ENCODE peak calls at places on chromosome 4, in nine cellular contexts. One of them, this sample, is unnamed.

GRCh38 chr4:16579866-16580265 is 318.6 kb downstream of the LDB2 start:
- DNase-seq in brain microvascular endothelial cell: no peak
- DNase-seq in spleen: no peak
- DNase-seq in psoas muscle: no peak
- DNase-seq in HCT116: no peak
- DNase-seq in A549: no peak
- DNase-seq in cardiac muscle cell: no peak
- DNase-seq in upper lobe of right lung: no peak
- DNase-seq in tibial nerve: no peak
- DNase-seq in this sample: no peak

GRCh38 chr4:87073570-87074470 is 139.0 kb downstream of the AFF1 start:
- DNase-seq in psoas muscle: no peak
- DNase-seq in tibial nerve: peak; percentile 39
- DNase-seq in spleen: peak; percentile 89
- DNase-seq in A549: no peak
- DNase-seq in brain microvascular endothelial cell: no peak
- DNase-seq in upper lobe of right lung: peak; percentile 65
- DNase-seq in HCT116: no peak
- DNase-seq in cardiac muscle cell: peak; percentile 37
- DNase-seq in this sample: peak; percentile 72

GRCh38 chr4:177220376-177220775 is 89.3 kb upstream of the NEIL3 start:
- DNase-seq in upper lobe of right lung: no peak
- DNase-seq in brain microvascular endothelial cell: peak; percentile 49
- DNase-seq in tibial nerve: no peak
- DNase-seq in cardiac muscle cell: peak; percentile 50
- DNase-seq in HCT116: no peak
- DNase-seq in spleen: no peak
- DNase-seq in psoas muscle: no peak
- DNase-seq in A549: no peak
- DNase-seq in this sample: no peak

GRCh38 chr4:1445716-1446445 is 39.6 kb upstream of the NKX1-1 start:
- DNase-seq in psoas muscle: no peak
- DNase-seq in tibial nerve: no peak
- DNase-seq in upper lobe of right lung: peak; percentile 59
- DNase-seq in brain microvascular endothelial cell: no peak
- DNase-seq in spleen: no peak
- DNase-seq in cardiac muscle cell: no peak
- DNase-seq in A549: no peak
- DNase-seq in HCT116: no peak
- DNase-seq in this sample: no peak

GRCh38 chr4:74267998-74268606 is 40.2 kb upstream of the EPGN start:
- DNase-seq in tibial nerve: no peak
- DNase-seq in upper lobe of right lung: no peak
- DNase-seq in spleen: no peak
- DNase-seq in psoas muscle: no peak
- DNase-seq in HCT116: peak; percentile 87
- DNase-seq in cardiac muscle cell: peak; percentile 76
- DNase-seq in brain microvascular endothelial cell: peak; percentile 51
- DNase-seq in A549: no peak
- DNase-seq in this sample: no peak

GRCh38 chr4:70110917-70111316 is 43.1 kb upstream of the PRR27 start:
- DNase-seq in A549: no peak
- DNase-seq in cardiac muscle cell: no peak
- DNase-seq in tibial nerve: no peak
- DNase-seq in upper lobe of right lung: no peak
- DNase-seq in HCT116: no peak
- DNase-seq in spleen: no peak
- DNase-seq in psoas muscle: no peak
- DNase-seq in brain microvascular endothelial cell: no peak
- DNase-seq in this sample: no peak

GRCh38 chr4:95465010-95465409 is 83.8 kb downstream of the UNC5C start:
- DNase-seq in psoas muscle: no peak
- DNase-seq in cardiac muscle cell: no peak
- DNase-seq in A549: peak; percentile 34
- DNase-seq in HCT116: no peak
- DNase-seq in brain microvascular endothelial cell: peak; percentile 40
- DNase-seq in upper lobe of right lung: no peak
- DNase-seq in spleen: no peak
- DNase-seq in tibial nerve: no peak
- DNase-seq in this sample: no peak

GRCh38 chr4:48799157-48799556 is 19.1 kb upstream of the FRYL start:
- DNase-seq in HCT116: no peak
- DNase-seq in brain microvascular endothelial cell: no peak
- DNase-seq in psoas muscle: no peak
- DNase-seq in spleen: no peak
- DNase-seq in upper lobe of right lung: no peak
- DNase-seq in tibial nerve: no peak
- DNase-seq in A549: no peak
- DNase-seq in cardiac muscle cell: no peak
- DNase-seq in this sample: no peak

GRCh38 chr4:21512351-21512750 is 436.2 kb downstream of the KCNIP4 start:
- DNase-seq in psoas muscle: no peak
- DNase-seq in HCT116: peak; percentile 4
- DNase-seq in cardiac muscle cell: peak; percentile 66
- DNase-seq in A549: peak; percentile 26
- DNase-seq in brain microvascular endothelial cell: peak; percentile 45
- DNase-seq in tibial nerve: no peak
- DNase-seq in upper lobe of right lung: no peak
- DNase-seq in spleen: no peak
- DNase-seq in this sample: peak; percentile 12

GRCh38 chr4:14294611-14295010 is 667.1 kb upstream of the BOD1L1 start:
- DNase-seq in HCT116: no peak
- DNase-seq in brain microvascular endothelial cell: no peak
- DNase-seq in cardiac muscle cell: no peak
- DNase-seq in upper lobe of right lung: no peak
- DNase-seq in A549: no peak
- DNase-seq in spleen: no peak
- DNase-seq in psoas muscle: no peak
- DNase-seq in tibial nerve: no peak
- DNase-seq in this sample: no peak

GRCh38 chr4:176653406-176654220 is 139.1 kb downstream of the VEGFC start:
- DNase-seq in upper lobe of right lung: no peak
- DNase-seq in spleen: no peak
- DNase-seq in brain microvascular endothelial cell: no peak
- DNase-seq in tibial nerve: no peak
- DNase-seq in A549: peak; percentile 20
- DNase-seq in cardiac muscle cell: no peak
- DNase-seq in psoas muscle: no peak
- DNase-seq in HCT116: no peak
- DNase-seq in this sample: no peak

GRCh38 chr4:167032876-167033275 is 201.4 kb downstream of the SPOCK3 start:
- DNase-seq in psoas muscle: no peak
- DNase-seq in tibial nerve: no peak
- DNase-seq in upper lobe of right lung: no peak
- DNase-seq in brain microvascular endothelial cell: no peak
- DNase-seq in spleen: no peak
- DNase-seq in cardiac muscle cell: peak; percentile 14
- DNase-seq in HCT116: no peak
- DNase-seq in A549: no peak
- DNase-seq in this sample: no peak

DNA sequence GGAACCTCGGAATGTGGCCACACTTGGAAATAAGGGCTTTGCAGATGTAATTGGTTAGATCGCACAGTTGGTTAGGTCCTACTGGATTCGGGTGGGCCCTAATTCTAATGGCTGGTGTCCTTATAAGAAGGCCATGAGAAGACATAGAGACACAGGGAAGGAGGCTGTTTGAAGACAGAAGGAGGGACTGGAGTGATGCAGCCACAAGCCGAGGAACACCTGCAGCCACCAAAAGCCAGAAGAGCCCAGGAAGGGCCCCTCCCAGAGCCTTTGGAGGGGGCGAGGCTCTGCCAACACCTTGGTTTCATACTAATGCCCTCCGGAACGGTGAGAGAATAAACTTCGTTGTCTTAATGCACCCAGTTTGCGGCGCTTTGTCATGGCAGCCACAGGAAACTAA is 47.0 kb downstream of the EVC start:
- DNase-seq in upper lobe of right lung: peak; percentile 20
- DNase-seq in A549: no peak
- DNase-seq in psoas muscle: no peak
- DNase-seq in HCT116: no peak
- DNase-seq in tibial nerve: no peak
- DNase-seq in cardiac muscle cell: no peak
- DNase-seq in spleen: no peak
- DNase-seq in brain microvascular endothelial cell: no peak
- DNase-seq in this sample: no peak
- H3K27ac ChIP-seq in upper lobe of right lung: no peak overlapping the region
- H3K27ac ChIP-seq in A549: peak overlapping the region; percentile 12
- H3K27ac ChIP-seq in psoas muscle: no peak overlapping the region
- H3K27ac ChIP-seq in HCT116: no peak overlapping the region
- H3K27ac ChIP-seq in tibial nerve: no peak overlapping the region
- H3K27ac ChIP-seq in cardiac muscle cell: no peak overlapping the region
- H3K27ac ChIP-seq in spleen: no peak overlapping the region
- H3K27ac ChIP-seq in brain microvascular endothelial cell: peak overlapping the region; percentile 88
- H3K27ac ChIP-seq in this sample: no peak overlapping the region

GRCh38 chr4:153247116-153247490 is 42.9 kb downstream of the TRIM2 start:
- DNase-seq in upper lobe of right lung: no peak
- DNase-seq in cardiac muscle cell: no peak
- DNase-seq in A549: no peak
- DNase-seq in spleen: no peak
- DNase-seq in psoas muscle: no peak
- DNase-seq in brain microvascular endothelial cell: no peak
- DNase-seq in HCT116: no peak
- DNase-seq in tibial nerve: no peak
- DNase-seq in this sample: no peak

GRCh38 chr4:153252122-153252521 is 47.9 kb downstream of the TRIM2 start:
- DNase-seq in A549: no peak
- DNase-seq in brain microvascular endothelial cell: no peak
- DNase-seq in upper lobe of right lung: no peak
- DNase-seq in cardiac muscle cell: no peak
- DNase-seq in psoas muscle: no peak
- DNase-seq in tibial nerve: no peak
- DNase-seq in spleen: no peak
- DNase-seq in HCT116: no peak
- DNase-seq in this sample: no peak

GRCh38 chr4:153248641-153249198 is 44.5 kb downstream of the TRIM2 start:
- DNase-seq in brain microvascular endothelial cell: no peak
- DNase-seq in A549: no peak
- DNase-seq in cardiac muscle cell: no peak
- DNase-seq in tibial nerve: no peak
- DNase-seq in psoas muscle: no peak
- DNase-seq in spleen: peak; percentile 80
- DNase-seq in upper lobe of right lung: no peak
- DNase-seq in HCT116: no peak
- DNase-seq in this sample: no peak

GRCh38 chr4:153246446-153247115 is 42.3 kb downstream of the TRIM2 start:
- DNase-seq in HCT116: no peak
- DNase-seq in upper lobe of right lung: no peak
- DNase-seq in spleen: no peak
- DNase-seq in cardiac muscle cell: no peak
- DNase-seq in brain microvascular endothelial cell: no peak
- DNase-seq in psoas muscle: no peak
- DNase-seq in A549: no peak
- DNase-seq in tibial nerve: no peak
- DNase-seq in this sample: no peak

GRCh38 chr4:153249199-153250154 is 45.2 kb downstream of the TRIM2 start:
- DNase-seq in A549: no peak
- DNase-seq in spleen: peak; percentile 94
- DNase-seq in cardiac muscle cell: peak; percentile 80
- DNase-seq in upper lobe of right lung: peak; percentile 89
- DNase-seq in psoas muscle: peak; percentile 74
- DNase-seq in brain microvascular endothelial cell: peak; percentile 47
- DNase-seq in tibial nerve: peak; percentile 23
- DNase-seq in HCT116: peak; percentile 29
- DNase-seq in this sample: peak; percentile 94
- TF ChIP-seq CTCF in A549: no peak
- TF ChIP-seq CTCF in spleen: no peak
- TF ChIP-seq CTCF in cardiac muscle cell: no peak
- TF ChIP-seq CTCF in upper lobe of right lung: no peak
- TF ChIP-seq CTCF in psoas muscle: no peak
- TF ChIP-seq CTCF in brain microvascular endothelial cell: peak; percentile 0
- TF ChIP-seq CTCF in tibial nerve: no peak
- TF ChIP-seq CTCF in HCT116: no peak
- TF ChIP-seq CTCF in this sample: no peak

DNA sequence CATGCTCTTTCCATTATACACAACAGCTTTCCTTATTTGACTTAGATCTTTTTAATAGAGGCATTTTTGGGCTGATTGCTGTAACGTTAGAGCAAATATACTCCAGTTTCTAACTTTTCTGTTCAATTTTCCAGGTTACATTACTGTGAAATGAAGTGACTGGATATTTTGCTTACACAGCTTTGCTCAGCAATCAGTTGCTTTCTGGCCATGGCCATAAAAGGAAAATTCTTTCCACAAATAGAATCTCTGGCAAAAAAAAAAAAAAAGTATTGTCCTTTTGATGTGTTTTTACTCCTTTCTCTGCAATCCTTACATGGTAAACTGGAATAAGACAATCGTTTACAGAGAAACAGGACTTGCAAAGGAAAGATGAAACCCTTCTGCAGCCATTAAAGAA is 146.3 kb downstream of the PCDH7 start:
- DNase-seq in cardiac muscle cell: peak; percentile 12
- DNase-seq in brain microvascular endothelial cell: no peak
- DNase-seq in psoas muscle: no peak
- DNase-seq in upper lobe of right lung: no peak
- DNase-seq in spleen: no peak
- DNase-seq in A549: no peak
- DNase-seq in tibial nerve: no peak
- DNase-seq in HCT116: no peak
- DNase-seq in this sample: no peak
- H3K4me3 ChIP-seq in cardiac muscle cell: no peak overlapping the region
- H3K4me3 ChIP-seq in brain microvascular endothelial cell: no peak overlapping the region
- H3K4me3 ChIP-seq in psoas muscle: no peak overlapping the region
- H3K4me3 ChIP-seq in upper lobe of right lung: no peak overlapping the region
- H3K4me3 ChIP-seq in spleen: no peak overlapping the region
- H3K4me3 ChIP-seq in A549: no peak overlapping the region
- H3K4me3 ChIP-seq in tibial nerve: no peak overlapping the region
- H3K4me3 ChIP-seq in HCT116: no peak overlapping the region
- H3K4me3 ChIP-seq in this sample: no peak overlapping the region

DNA sequence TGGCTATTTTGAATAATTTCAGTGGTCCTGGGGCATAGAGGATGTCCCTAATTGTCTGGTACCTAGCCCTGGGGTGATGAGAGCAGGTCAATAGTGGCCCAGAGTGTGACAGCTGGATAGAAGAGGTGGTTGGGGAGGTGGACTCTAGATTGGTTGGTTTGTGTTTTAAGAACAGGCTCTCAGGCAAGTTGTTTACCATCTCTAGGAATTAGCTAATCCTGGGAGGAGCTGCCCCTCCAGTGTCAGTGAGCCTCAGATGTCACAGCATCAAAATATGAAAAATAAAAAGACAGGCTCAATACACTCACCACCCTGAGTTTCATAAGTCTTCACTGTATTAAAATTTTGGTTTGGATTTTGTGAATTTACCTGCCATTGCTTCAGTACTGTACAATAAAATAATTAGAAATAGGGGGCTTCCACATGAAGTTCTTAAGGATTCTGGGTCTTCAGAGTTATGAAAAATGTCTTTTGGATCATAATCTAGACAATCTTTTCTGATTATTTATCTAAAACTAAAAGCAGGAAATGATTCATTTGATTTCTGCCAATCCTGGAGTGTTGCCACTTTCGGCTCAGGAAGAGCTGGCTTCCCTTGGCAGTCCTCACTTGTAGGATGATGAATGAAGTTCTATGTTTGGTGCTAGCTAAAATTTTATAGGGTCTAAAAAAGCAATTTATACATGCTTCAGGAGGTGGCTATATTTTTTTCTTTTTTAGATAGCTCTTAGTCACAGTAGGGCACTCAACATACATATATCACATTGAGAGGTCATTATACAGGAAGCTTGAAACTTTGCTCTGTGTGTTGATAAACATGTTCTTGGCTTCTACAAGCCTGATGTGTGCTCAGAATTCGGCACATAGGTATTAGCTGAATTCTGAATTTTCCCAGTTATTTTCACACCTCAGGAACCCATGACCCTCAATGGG is 395.1 kb downstream of the RAB28 start:
- DNase-seq in upper lobe of right lung: no peak
- DNase-seq in A549: no peak
- DNase-seq in spleen: no peak
- DNase-seq in tibial nerve: peak; percentile 18
- DNase-seq in HCT116: no peak
- DNase-seq in cardiac muscle cell: no peak
- DNase-seq in psoas muscle: no peak
- DNase-seq in brain microvascular endothelial cell: peak; percentile 3
- DNase-seq in this sample: no peak
- H3K27ac ChIP-seq in upper lobe of right lung: no peak overlapping the region
- H3K27ac ChIP-seq in A549: no peak overlapping the region
- H3K27ac ChIP-seq in spleen: no peak overlapping the region
- H3K27ac ChIP-seq in tibial nerve: peak overlapping the region; percentile 32
- H3K27ac ChIP-seq in HCT116: no peak overlapping the region
- H3K27ac ChIP-seq in cardiac muscle cell: no peak overlapping the region
- H3K27ac ChIP-seq in psoas muscle: no peak overlapping the region
- H3K27ac ChIP-seq in brain microvascular endothelial cell: no peak overlapping the region
- H3K27ac ChIP-seq in this sample: no peak overlapping the region